ENCODE peak calls at places on chromosome 12, in ten cellular contexts. One of them, this sample, is unnamed.

GRCh38 chr12:24938341-24938740 is 10.6 kb downstream of the BCAT1 start:
- DNase-seq in brain microvascular endothelial cell: no peak
- DNase-seq in nephron progenitor cell: no peak
- DNase-seq in heart left ventricle: no peak
- DNase-seq in NCI-H2171: no peak
- DNase-seq in fibroblast of mammary gland: no peak
- DNase-seq in SK-MEL-5: no peak
- DNase-seq in activated T-helper 1 cell treated with anti-CD3 and anti-CD28 coated beads, Interleukin-12 subunit alpha, Interleukin-12 subunit beta, Interleukin-2, Interleukin-4 antibody, amounts not matched to agents 30 ng/mL and 10 ng/mL and 1 ng/mL, durations not matched to agents 14 hours and 24 hours and 36 hours: no peak
- DNase-seq in thyroid gland: no peak
- DNase-seq in NCI-H187 treated with DMSO at 0.1 percent for 48 hours: no peak
- DNase-seq in this sample: no peak

GRCh38 chr12:50611021-50611420 is 106.2 kb downstream of the DIP2B start:
- DNase-seq in brain microvascular endothelial cell: no peak
- DNase-seq in nephron progenitor cell: no peak
- DNase-seq in heart left ventricle: no peak
- DNase-seq in NCI-H2171: no peak
- DNase-seq in fibroblast of mammary gland: no peak
- DNase-seq in SK-MEL-5: no peak
- DNase-seq in activated T-helper 1 cell treated with anti-CD3 and anti-CD28 coated beads, Interleukin-12 subunit alpha, Interleukin-12 subunit beta, Interleukin-2, Interleukin-4 antibody, amounts not matched to agents 30 ng/mL and 10 ng/mL and 1 ng/mL, durations not matched to agents 14 hours and 24 hours and 36 hours: no peak
- DNase-seq in thyroid gland: no peak
- DNase-seq in NCI-H187 treated with DMSO at 0.1 percent for 48 hours: no peak
- DNase-seq in this sample: no peak

GRCh38 chr12:93153321-93153720 is 224.2 kb upstream of the EEA1 start:
- DNase-seq in brain microvascular endothelial cell: peak; percentile 56
- DNase-seq in nephron progenitor cell: no peak
- DNase-seq in heart left ventricle: no peak
- DNase-seq in NCI-H2171: no peak
- DNase-seq in fibroblast of mammary gland: peak; percentile 84
- DNase-seq in SK-MEL-5: no peak
- DNase-seq in activated T-helper 1 cell treated with anti-CD3 and anti-CD28 coated beads, Interleukin-12 subunit alpha, Interleukin-12 subunit beta, Interleukin-2, Interleukin-4 antibody, amounts not matched to agents 30 ng/mL and 10 ng/mL and 1 ng/mL, durations not matched to agents 14 hours and 24 hours and 36 hours: no peak
- DNase-seq in thyroid gland: no peak
- DNase-seq in NCI-H187 treated with DMSO at 0.1 percent for 48 hours: no peak
- DNase-seq in this sample: no peak

GRCh38 chr12:67482751-67483661 is 165.5 kb upstream of the DYRK2 start:
- DNase-seq in brain microvascular endothelial cell: peak; percentile 33
- DNase-seq in nephron progenitor cell: peak; percentile 20
- DNase-seq in heart left ventricle: peak; percentile 83
- DNase-seq in NCI-H2171: no peak
- DNase-seq in fibroblast of mammary gland: peak; percentile 24
- DNase-seq in SK-MEL-5: peak; percentile 27
- DNase-seq in activated T-helper 1 cell treated with anti-CD3 and anti-CD28 coated beads, Interleukin-12 subunit alpha, Interleukin-12 subunit beta, Interleukin-2, Interleukin-4 antibody, amounts not matched to agents 30 ng/mL and 10 ng/mL and 1 ng/mL, durations not matched to agents 14 hours and 24 hours and 36 hours: peak; percentile 41
- DNase-seq in thyroid gland: peak; percentile 51
- DNase-seq in NCI-H187 treated with DMSO at 0.1 percent for 48 hours: peak; percentile 27
- DNase-seq in this sample: peak; percentile 62

GRCh38 chr12:12582895-12583303 is 20.2 kb upstream of the DUSP16 start:
- DNase-seq in brain microvascular endothelial cell: peak; percentile 53
- DNase-seq in nephron progenitor cell: no peak
- DNase-seq in heart left ventricle: no peak
- DNase-seq in NCI-H2171: no peak
- DNase-seq in fibroblast of mammary gland: peak; percentile 29
- DNase-seq in SK-MEL-5: no peak
- DNase-seq in activated T-helper 1 cell treated with anti-CD3 and anti-CD28 coated beads, Interleukin-12 subunit alpha, Interleukin-12 subunit beta, Interleukin-2, Interleukin-4 antibody, amounts not matched to agents 30 ng/mL and 10 ng/mL and 1 ng/mL, durations not matched to agents 14 hours and 24 hours and 36 hours: peak; percentile 30
- DNase-seq in thyroid gland: peak; percentile 55
- DNase-seq in NCI-H187 treated with DMSO at 0.1 percent for 48 hours: no peak
- DNase-seq in this sample: no peak

GRCh38 chr12:81274619-81275018 is 196.7 kb downstream of the ACSS3 start:
- DNase-seq in brain microvascular endothelial cell: peak; percentile 9
- DNase-seq in nephron progenitor cell: no peak
- DNase-seq in heart left ventricle: no peak
- DNase-seq in NCI-H2171: no peak
- DNase-seq in fibroblast of mammary gland: no peak
- DNase-seq in SK-MEL-5: no peak
- DNase-seq in activated T-helper 1 cell treated with anti-CD3 and anti-CD28 coated beads, Interleukin-12 subunit alpha, Interleukin-12 subunit beta, Interleukin-2, Interleukin-4 antibody, amounts not matched to agents 30 ng/mL and 10 ng/mL and 1 ng/mL, durations not matched to agents 14 hours and 24 hours and 36 hours: no peak
- DNase-seq in thyroid gland: no peak
- DNase-seq in NCI-H187 treated with DMSO at 0.1 percent for 48 hours: no peak
- DNase-seq in this sample: no peak

GRCh38 chr12:120262852-120263724 is 2.4 kb downstream of the PXN start:
- DNase-seq in brain microvascular endothelial cell: no peak
- DNase-seq in nephron progenitor cell: peak; percentile 44
- DNase-seq in heart left ventricle: peak; percentile 69
- DNase-seq in NCI-H2171: no peak
- DNase-seq in fibroblast of mammary gland: no peak
- DNase-seq in SK-MEL-5: no peak
- DNase-seq in activated T-helper 1 cell treated with anti-CD3 and anti-CD28 coated beads, Interleukin-12 subunit alpha, Interleukin-12 subunit beta, Interleukin-2, Interleukin-4 antibody, amounts not matched to agents 30 ng/mL and 10 ng/mL and 1 ng/mL, durations not matched to agents 14 hours and 24 hours and 36 hours: no peak
- DNase-seq in thyroid gland: peak; percentile 61
- DNase-seq in NCI-H187 treated with DMSO at 0.1 percent for 48 hours: no peak
- DNase-seq in this sample: no peak

GRCh38 chr12:63045020-63045860 is 105.8 kb downstream of the AVPR1A start:
- DNase-seq in brain microvascular endothelial cell: peak; percentile 75
- DNase-seq in nephron progenitor cell: no peak
- DNase-seq in heart left ventricle: no peak
- DNase-seq in NCI-H2171: no peak
- DNase-seq in fibroblast of mammary gland: peak; percentile 1
- DNase-seq in SK-MEL-5: no peak
- DNase-seq in activated T-helper 1 cell treated with anti-CD3 and anti-CD28 coated beads, Interleukin-12 subunit alpha, Interleukin-12 subunit beta, Interleukin-2, Interleukin-4 antibody, amounts not matched to agents 30 ng/mL and 10 ng/mL and 1 ng/mL, durations not matched to agents 14 hours and 24 hours and 36 hours: no peak
- DNase-seq in thyroid gland: no peak
- DNase-seq in NCI-H187 treated with DMSO at 0.1 percent for 48 hours: no peak
- DNase-seq in this sample: no peak

GRCh38 chr12:121776190-121777098 is 17.0 kb downstream of the RHOF start:
- DNase-seq in brain microvascular endothelial cell: no peak
- DNase-seq in nephron progenitor cell: peak; percentile 86
- DNase-seq in heart left ventricle: peak; percentile 77
- DNase-seq in NCI-H2171: peak; percentile 37
- DNase-seq in fibroblast of mammary gland: peak; percentile 60
- DNase-seq in SK-MEL-5: peak; percentile 67
- DNase-seq in activated T-helper 1 cell treated with anti-CD3 and anti-CD28 coated beads, Interleukin-12 subunit alpha, Interleukin-12 subunit beta, Interleukin-2, Interleukin-4 antibody, amounts not matched to agents 30 ng/mL and 10 ng/mL and 1 ng/mL, durations not matched to agents 14 hours and 24 hours and 36 hours: peak; percentile 79
- DNase-seq in thyroid gland: peak; percentile 86
- DNase-seq in NCI-H187 treated with DMSO at 0.1 percent for 48 hours: no peak
- DNase-seq in this sample: peak; percentile 55

GRCh38 chr12:125330645-125331341 is 265.6 kb downstream of the AACS start:
- DNase-seq in brain microvascular endothelial cell: peak; percentile 9
- DNase-seq in nephron progenitor cell: peak; percentile 97
- DNase-seq in heart left ventricle: peak; percentile 57
- DNase-seq in NCI-H2171: no peak
- DNase-seq in fibroblast of mammary gland: peak; percentile 6
- DNase-seq in SK-MEL-5: peak; percentile 55
- DNase-seq in activated T-helper 1 cell treated with anti-CD3 and anti-CD28 coated beads, Interleukin-12 subunit alpha, Interleukin-12 subunit beta, Interleukin-2, Interleukin-4 antibody, amounts not matched to agents 30 ng/mL and 10 ng/mL and 1 ng/mL, durations not matched to agents 14 hours and 24 hours and 36 hours: peak; percentile 37
- DNase-seq in thyroid gland: peak; percentile 63
- DNase-seq in NCI-H187 treated with DMSO at 0.1 percent for 48 hours: no peak
- DNase-seq in this sample: peak; percentile 27

GRCh38 chr12:32301216-32301615 is 98.1 kb upstream of the FGD4 start:
- DNase-seq in brain microvascular endothelial cell: no peak
- DNase-seq in nephron progenitor cell: no peak
- DNase-seq in heart left ventricle: no peak
- DNase-seq in NCI-H2171: no peak
- DNase-seq in fibroblast of mammary gland: no peak
- DNase-seq in SK-MEL-5: no peak
- DNase-seq in activated T-helper 1 cell treated with anti-CD3 and anti-CD28 coated beads, Interleukin-12 subunit alpha, Interleukin-12 subunit beta, Interleukin-2, Interleukin-4 antibody, amounts not matched to agents 30 ng/mL and 10 ng/mL and 1 ng/mL, durations not matched to agents 14 hours and 24 hours and 36 hours: no peak
- DNase-seq in thyroid gland: no peak
- DNase-seq in NCI-H187 treated with DMSO at 0.1 percent for 48 hours: no peak
- DNase-seq in this sample: no peak

GRCh38 chr12:34290191-34290995 is 268.1 kb downstream of the ALG10 start:
- DNase-seq in brain microvascular endothelial cell: no peak
- DNase-seq in nephron progenitor cell: no peak
- DNase-seq in heart left ventricle: no peak
- DNase-seq in NCI-H2171: no peak
- DNase-seq in fibroblast of mammary gland: no peak
- DNase-seq in SK-MEL-5: no peak
- DNase-seq in activated T-helper 1 cell treated with anti-CD3 and anti-CD28 coated beads, Interleukin-12 subunit alpha, Interleukin-12 subunit beta, Interleukin-2, Interleukin-4 antibody, amounts not matched to agents 30 ng/mL and 10 ng/mL and 1 ng/mL, durations not matched to agents 14 hours and 24 hours and 36 hours: no peak
- DNase-seq in thyroid gland: peak; percentile 0
- DNase-seq in NCI-H187 treated with DMSO at 0.1 percent for 48 hours: no peak
- DNase-seq in this sample: no peak